ENCODE peak calls at places on chromosomes 7 and 10, in six cellular contexts. One of them, this sample, is unnamed.

GRCh38 chr10:58335306-58336005 is 650 bp downstream of the UBE2D1 start:
- DNase-seq in AG09319: no peak
- DNase-seq in GM12864: no peak
- DNase-seq in psoas muscle: peak
- DNase-seq in body of pancreas: peak
- DNase-seq in natural killer cell: no peak
- DNase-seq in this sample: no peak

GRCh38 chr10:50440489-50440888 is 183.3 kb downstream of the SGMS1 start:
- DNase-seq in natural killer cell: no peak
- DNase-seq in AG09319: no peak
- DNase-seq in GM12864: no peak
- DNase-seq in psoas muscle: no peak
- DNase-seq in body of pancreas: no peak
- DNase-seq in this sample: no peak

GRCh38 chr7:18624436-18624835 is 128.9 kb downstream of the HDAC9 start:
- DNase-seq in AG09319: no peak
- DNase-seq in natural killer cell: no peak
- DNase-seq in GM12864: no peak
- DNase-seq in psoas muscle: no peak
- DNase-seq in body of pancreas: no peak
- DNase-seq in this sample: no peak

GRCh38 chr7:79282882-79283602 is 170.4 kb downstream of the MAGI2 start:
- DNase-seq in AG09319: peak
- DNase-seq in natural killer cell: no peak
- DNase-seq in psoas muscle: no peak
- DNase-seq in GM12864: no peak
- DNase-seq in body of pancreas: no peak
- DNase-seq in this sample: no peak

GRCh38 chr10:128693493-128694132 is 567.4 kb upstream of the MKI67 start:
- DNase-seq in psoas muscle: no peak
- DNase-seq in natural killer cell: no peak
- DNase-seq in AG09319: no peak
- DNase-seq in GM12864: no peak
- DNase-seq in body of pancreas: no peak
- DNase-seq in this sample: no peak

GRCh38 chr10:131901181-131901829 is 497 bp downstream of the PPP2R2D start:
- DNase-seq in body of pancreas: peak
- DNase-seq in natural killer cell: peak
- DNase-seq in GM12864: no peak
- DNase-seq in psoas muscle: peak
- DNase-seq in AG09319: no peak
- DNase-seq in this sample: no peak

GRCh38 chr10:60208676-60209269 is 180.9 kb downstream of the ANK3 start:
- DNase-seq in natural killer cell: no peak
- DNase-seq in body of pancreas: no peak
- DNase-seq in GM12864: no peak
- DNase-seq in psoas muscle: no peak
- DNase-seq in AG09319: peak
- DNase-seq in this sample: no peak

GRCh38 chr10:92573798-92574544 is at the start of gene IDE:
- DNase-seq in psoas muscle: peak
- DNase-seq in GM12864: no peak
- DNase-seq in AG09319: peak
- DNase-seq in body of pancreas: peak
- DNase-seq in natural killer cell: peak
- DNase-seq in this sample: peak

GRCh38 chr7:518630-519428 is 817 bp downstream of the PDGFA start:
- DNase-seq in AG09319: no peak
- DNase-seq in GM12864: no peak
- DNase-seq in psoas muscle: peak
- DNase-seq in body of pancreas: peak
- DNase-seq in natural killer cell: no peak
- DNase-seq in this sample: peak

GRCh38 chr10:118951218-118951617 is 78.3 kb upstream of the NANOS1 start:
- DNase-seq in body of pancreas: no peak
- DNase-seq in GM12864: no peak
- DNase-seq in psoas muscle: no peak
- DNase-seq in natural killer cell: no peak
- DNase-seq in AG09319: no peak
- DNase-seq in this sample: no peak

GRCh38 chr10:82245157-82245556 is 370.2 kb downstream of the NRG3 start:
- DNase-seq in body of pancreas: no peak
- DNase-seq in psoas muscle: no peak
- DNase-seq in GM12864: no peak
- DNase-seq in AG09319: no peak
- DNase-seq in natural killer cell: no peak
- DNase-seq in this sample: no peak

GRCh38 chr10:17768957-17769356 is 17.0 kb downstream of the TMEM236 start:
- DNase-seq in AG09319: no peak
- DNase-seq in natural killer cell: no peak
- DNase-seq in psoas muscle: no peak
- DNase-seq in GM12864: no peak
- DNase-seq in body of pancreas: no peak
- DNase-seq in this sample: no peak

GRCh38 chr10:75379234-75379724 is 22.3 kb downstream of the ZNF503 start:
- DNase-seq in natural killer cell: no peak
- DNase-seq in psoas muscle: no peak
- DNase-seq in body of pancreas: no peak
- DNase-seq in AG09319: no peak
- DNase-seq in GM12864: no peak
- DNase-seq in this sample: peak

GRCh38 chr7:150417863-150418262 is 32.6 kb upstream of the GIMAP8 start:
- DNase-seq in GM12864: no peak
- DNase-seq in body of pancreas: peak
- DNase-seq in AG09319: no peak
- DNase-seq in psoas muscle: no peak
- DNase-seq in natural killer cell: no peak
- DNase-seq in this sample: no peak

GRCh38 chr10:77925410-77925794 is 1.2 kb downstream of the DLG5 start:
- DNase-seq in body of pancreas: peak
- DNase-seq in AG09319: no peak
- DNase-seq in natural killer cell: no peak
- DNase-seq in GM12864: no peak
- DNase-seq in psoas muscle: no peak
- DNase-seq in this sample: no peak

GRCh38 chr10:71285180-71285545 is 33.9 kb upstream of the SLC29A3 start:
- DNase-seq in AG09319: no peak
- DNase-seq in body of pancreas: peak
- DNase-seq in natural killer cell: no peak
- DNase-seq in psoas muscle: peak
- DNase-seq in GM12864: no peak
- DNase-seq in this sample: peak

GRCh38 chr7:78792624-78793023 is 660.8 kb downstream of the MAGI2 start:
- DNase-seq in AG09319: no peak
- DNase-seq in body of pancreas: no peak
- DNase-seq in psoas muscle: no peak
- DNase-seq in natural killer cell: no peak
- DNase-seq in GM12864: no peak
- DNase-seq in this sample: no peak

GRCh38 chr7:70387197-70387596 is 744.7 kb upstream of the GALNT17 start:
- DNase-seq in GM12864: no peak
- DNase-seq in psoas muscle: no peak
- DNase-seq in body of pancreas: no peak
- DNase-seq in natural killer cell: no peak
- DNase-seq in AG09319: no peak
- DNase-seq in this sample: no peak

GRCh38 chr10:78260675-78261074 is 227.0 kb downstream of the RPS24 start:
- DNase-seq in GM12864: no peak
- DNase-seq in natural killer cell: no peak
- DNase-seq in body of pancreas: no peak
- DNase-seq in AG09319: no peak
- DNase-seq in psoas muscle: no peak
- DNase-seq in this sample: no peak

GRCh38 chr10:17432738-17433137 is 21.7 kb downstream of the ST8SIA6 start:
- DNase-seq in body of pancreas: no peak
- DNase-seq in psoas muscle: no peak
- DNase-seq in natural killer cell: no peak
- DNase-seq in GM12864: no peak
- DNase-seq in AG09319: no peak
- DNase-seq in this sample: no peak

GRCh38 chr10:1573334-1573969 is 163.9 kb downstream of the ADARB2 start:
- DNase-seq in natural killer cell: no peak
- DNase-seq in psoas muscle: no peak
- DNase-seq in AG09319: no peak
- DNase-seq in GM12864: no peak
- DNase-seq in body of pancreas: no peak
- DNase-seq in this sample: no peak

GRCh38 chr7:75945297-75946168 is 30.6 kb downstream of the POR start:
- DNase-seq in natural killer cell: no peak
- DNase-seq in psoas muscle: peak
- DNase-seq in AG09319: no peak
- DNase-seq in body of pancreas: peak
- DNase-seq in GM12864: no peak
- DNase-seq in this sample: no peak

GRCh38 chr10:7408494-7409044 is 2.3 kb downstream of the SFMBT2 start:
- DNase-seq in GM12864: no peak
- DNase-seq in AG09319: no peak
- DNase-seq in body of pancreas: peak
- DNase-seq in natural killer cell: peak
- DNase-seq in psoas muscle: peak
- DNase-seq in this sample: no peak

GRCh38 chr10:4034907-4035581 is 250.0 kb upstream of the KLF6 start:
- DNase-seq in body of pancreas: no peak
- DNase-seq in GM12864: no peak
- DNase-seq in AG09319: no peak
- DNase-seq in psoas muscle: no peak
- DNase-seq in natural killer cell: no peak
- DNase-seq in this sample: no peak

DNA sequence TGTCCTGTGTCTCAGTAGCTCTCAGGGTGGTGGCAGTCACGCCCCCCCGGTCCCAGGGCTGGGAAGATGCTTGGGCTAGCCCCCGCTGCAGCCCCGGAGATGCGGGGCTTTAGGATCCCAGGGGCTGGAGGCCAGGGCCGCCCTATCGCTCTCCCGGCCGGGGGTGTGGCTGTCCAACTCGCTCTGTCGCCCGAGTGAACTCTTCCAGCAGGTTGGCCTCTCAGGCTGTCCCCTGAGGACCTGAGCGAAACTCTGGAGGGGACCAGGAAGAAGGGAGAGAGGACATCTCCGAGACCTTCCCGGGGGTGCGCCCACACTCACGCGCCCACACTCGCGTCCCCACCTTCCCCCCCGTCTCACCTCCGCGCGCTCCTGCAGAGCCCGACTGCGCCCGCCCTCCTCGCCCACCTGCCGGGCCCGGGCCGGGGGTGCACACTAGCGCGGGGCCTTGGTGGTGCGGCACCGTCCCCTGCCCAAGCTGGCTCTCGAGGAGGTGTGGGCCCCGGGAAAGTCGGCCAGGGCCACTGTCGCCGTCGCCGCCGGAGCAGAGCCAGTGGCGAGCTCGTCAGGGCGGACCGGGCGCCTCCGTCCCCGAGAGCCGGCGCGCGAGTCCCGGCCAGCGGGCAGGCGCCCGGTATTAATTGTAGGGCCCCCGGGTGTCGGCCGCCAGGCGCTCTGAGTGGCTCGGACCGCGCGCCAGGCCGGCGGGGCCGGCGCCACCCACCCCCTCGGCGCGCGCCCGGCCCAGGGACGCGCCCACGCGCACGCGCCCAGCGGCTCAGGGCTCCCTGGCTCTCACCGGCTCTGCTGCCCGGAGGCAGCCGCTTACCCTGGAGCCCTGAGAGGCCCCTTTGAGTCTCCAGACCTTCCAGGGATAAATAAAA is 101.8 kb upstream of the SVIL start:
- DNase-seq in psoas muscle: peak
- DNase-seq in natural killer cell: peak
- DNase-seq in GM12864: no peak
- DNase-seq in body of pancreas: peak
- DNase-seq in AG09319: no peak
- DNase-seq in this sample: peak
- TF ChIP-seq CTCF in psoas muscle: no peak
- TF ChIP-seq CTCF in natural killer cell: no peak
- TF ChIP-seq CTCF in GM12864: no peak
- TF ChIP-seq CTCF in body of pancreas: no peak
- TF ChIP-seq CTCF in AG09319: no peak
- TF ChIP-seq CTCF in this sample: no peak

DNA sequence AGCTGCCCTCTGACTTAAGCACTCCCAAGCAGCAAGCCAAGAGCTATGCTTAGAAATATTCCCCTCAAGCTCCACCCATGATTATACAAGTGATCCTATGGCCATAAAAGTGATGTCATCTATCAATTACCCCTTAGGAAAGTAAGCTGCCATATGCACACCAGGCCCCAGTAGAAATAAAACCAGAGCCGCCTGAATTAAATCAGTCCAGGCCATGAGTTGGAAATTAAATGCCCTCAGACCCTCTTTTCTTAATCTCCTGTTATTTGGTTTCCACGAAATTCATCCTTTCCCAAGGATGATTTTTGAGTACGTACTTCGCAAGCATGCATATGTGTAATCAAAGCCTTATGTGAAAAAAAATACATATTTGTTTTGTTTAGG is 351.9 kb downstream of the FRMD4A start:
- DNase-seq in natural killer cell: no peak
- DNase-seq in psoas muscle: no peak
- DNase-seq in GM12864: no peak
- DNase-seq in AG09319: no peak
- DNase-seq in body of pancreas: no peak
- DNase-seq in this sample: no peak
- TF ChIP-seq CTCF in natural killer cell: no peak
- TF ChIP-seq CTCF in psoas muscle: no peak
- TF ChIP-seq CTCF in GM12864: no peak
- TF ChIP-seq CTCF in AG09319: no peak
- TF ChIP-seq CTCF in body of pancreas: no peak
- TF ChIP-seq CTCF in this sample: no peak

GRCh38 chr7:122006687-122007086 is 133.7 kb downstream of the PTPRZ1 start:
- DNase-seq in natural killer cell: no peak
- DNase-seq in psoas muscle: no peak
- DNase-seq in body of pancreas: no peak
- DNase-seq in AG09319: no peak
- DNase-seq in GM12864: no peak
- DNase-seq in this sample: no peak
- TF ChIP-seq CTCF in natural killer cell: no peak
- TF ChIP-seq CTCF in psoas muscle: no peak
- TF ChIP-seq CTCF in body of pancreas: no peak
- TF ChIP-seq CTCF in AG09319: no peak
- TF ChIP-seq CTCF in GM12864: no peak
- TF ChIP-seq CTCF in this sample: no peak

DNA sequence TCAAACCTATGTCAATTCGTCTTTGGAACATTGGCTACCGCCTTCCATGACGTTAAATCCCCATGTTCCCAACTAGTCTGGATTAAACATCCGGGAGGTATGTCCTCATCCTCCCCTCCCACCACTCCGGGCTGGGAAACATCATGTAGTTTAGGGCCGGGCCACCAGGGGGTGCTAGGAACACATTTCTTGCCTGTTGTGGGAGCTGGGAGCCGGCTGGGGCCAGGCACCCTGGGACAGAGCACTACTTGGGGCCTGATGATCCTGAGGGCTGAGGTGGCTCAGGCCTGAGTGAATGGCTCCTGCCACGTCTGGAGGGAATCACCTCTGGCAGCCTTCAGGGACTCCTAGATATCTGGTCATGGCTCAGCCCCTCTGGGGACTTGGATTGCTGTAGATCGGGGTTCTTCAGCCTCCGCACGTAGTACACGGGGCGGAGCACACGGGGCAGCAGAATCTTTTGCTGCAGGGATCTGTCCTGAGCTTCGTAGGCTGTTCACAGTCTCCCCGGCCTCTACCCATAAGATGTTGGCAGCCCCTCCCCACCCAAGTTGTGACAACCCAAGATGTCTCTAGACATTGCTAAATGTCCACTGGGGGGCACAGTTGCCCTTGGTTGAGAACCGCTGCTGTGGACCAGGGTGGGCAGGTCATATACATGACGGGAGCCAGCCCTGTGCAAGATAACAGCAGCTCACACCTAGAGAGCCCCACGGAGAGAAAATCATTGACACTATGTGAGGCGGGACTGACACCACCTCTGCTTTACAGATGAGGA is 141.2 kb upstream of the ZNF716 start:
- DNase-seq in body of pancreas: peak
- DNase-seq in natural killer cell: no peak
- DNase-seq in AG09319: no peak
- DNase-seq in GM12864: no peak
- DNase-seq in psoas muscle: no peak
- DNase-seq in this sample: no peak
- TF ChIP-seq CTCF in body of pancreas: no peak
- TF ChIP-seq CTCF in natural killer cell: no peak
- TF ChIP-seq CTCF in AG09319: no peak
- TF ChIP-seq CTCF in GM12864: peak
- TF ChIP-seq CTCF in psoas muscle: peak
- TF ChIP-seq CTCF in this sample: no peak

This sample was measured in D721Med.